ENCODE peak calls at places on chromosomes 6 and 20, in five cellular contexts. One of them, this sample, is unnamed.

GRCh38 chr20:9129756-9130155 is 60.9 kb downstream of the PLCB4 start:
- DNase-seq in ureter: no peak
- DNase-seq in fibroblast of the conjunctiva: no peak
- DNase-seq in stimulated activated CD8-positive, alpha-beta memory T cell treated with anti-CD3 and anti-CD28 coated beads, Interleukin-4, amount 100 ng/mL, for 24 hours: no peak
- DNase-seq in glomerular endothelial cell: no peak
- DNase-seq in this sample: no peak

GRCh38 chr6:106666290-106667021 is 37.1 kb downstream of the QRSL1 start:
- DNase-seq in ureter: no peak
- DNase-seq in fibroblast of the conjunctiva: no peak
- DNase-seq in stimulated activated CD8-positive, alpha-beta memory T cell treated with anti-CD3 and anti-CD28 coated beads, Interleukin-4, amount 100 ng/mL, for 24 hours: no peak
- DNase-seq in glomerular endothelial cell: no peak
- DNase-seq in this sample: no peak

GRCh38 chr20:43916073-43916874 is 1.6 kb downstream of the TOX2 start:
- DNase-seq in ureter: no peak
- DNase-seq in fibroblast of the conjunctiva: no peak
- DNase-seq in stimulated activated CD8-positive, alpha-beta memory T cell treated with anti-CD3 and anti-CD28 coated beads, Interleukin-4, amount 100 ng/mL, for 24 hours: no peak
- DNase-seq in glomerular endothelial cell: no peak
- DNase-seq in this sample: no peak

GRCh38 chr6:170106906-170107525 is 183.9 kb downstream of the DLL1 start:
- DNase-seq in ureter: peak
- DNase-seq in fibroblast of the conjunctiva: no peak
- DNase-seq in stimulated activated CD8-positive, alpha-beta memory T cell treated with anti-CD3 and anti-CD28 coated beads, Interleukin-4, amount 100 ng/mL, for 24 hours: no peak
- DNase-seq in glomerular endothelial cell: no peak
- DNase-seq in this sample: peak

GRCh38 chr6:29887330-29887818 is 55.0 kb upstream of the HLA-A start:
- DNase-seq in ureter: peak
- DNase-seq in fibroblast of the conjunctiva: no peak
- DNase-seq in stimulated activated CD8-positive, alpha-beta memory T cell treated with anti-CD3 and anti-CD28 coated beads, Interleukin-4, amount 100 ng/mL, for 24 hours: no peak
- DNase-seq in glomerular endothelial cell: no peak
- DNase-seq in this sample: no peak

GRCh38 chr20:3767434-3768341 is at the start of gene ADISSP:
- DNase-seq in ureter: peak
- DNase-seq in fibroblast of the conjunctiva: peak
- DNase-seq in stimulated activated CD8-positive, alpha-beta memory T cell treated with anti-CD3 and anti-CD28 coated beads, Interleukin-4, amount 100 ng/mL, for 24 hours: peak
- DNase-seq in glomerular endothelial cell: peak
- DNase-seq in this sample: peak

GRCh38 chr20:57498425-57499400 is 26.2 kb downstream of the CTCFL start:
- DNase-seq in ureter: no peak
- DNase-seq in fibroblast of the conjunctiva: no peak
- DNase-seq in stimulated activated CD8-positive, alpha-beta memory T cell treated with anti-CD3 and anti-CD28 coated beads, Interleukin-4, amount 100 ng/mL, for 24 hours: peak
- DNase-seq in glomerular endothelial cell: no peak
- DNase-seq in this sample: no peak

GRCh38 chr20:9927224-9927623 is 88.3 kb upstream of the PAK5 start:
- DNase-seq in ureter: no peak
- DNase-seq in fibroblast of the conjunctiva: no peak
- DNase-seq in stimulated activated CD8-positive, alpha-beta memory T cell treated with anti-CD3 and anti-CD28 coated beads, Interleukin-4, amount 100 ng/mL, for 24 hours: no peak
- DNase-seq in glomerular endothelial cell: no peak
- DNase-seq in this sample: no peak

GRCh38 chr6:38713812-38714211 is 1.3 kb upstream of the DNAH8 start:
- DNase-seq in ureter: peak
- DNase-seq in fibroblast of the conjunctiva: no peak
- DNase-seq in stimulated activated CD8-positive, alpha-beta memory T cell treated with anti-CD3 and anti-CD28 coated beads, Interleukin-4, amount 100 ng/mL, for 24 hours: peak
- DNase-seq in glomerular endothelial cell: no peak
- DNase-seq in this sample: no peak

GRCh38 chr6:156345700-156346099 is 431.5 kb upstream of the ARID1B start:
- DNase-seq in ureter: no peak
- DNase-seq in fibroblast of the conjunctiva: no peak
- DNase-seq in stimulated activated CD8-positive, alpha-beta memory T cell treated with anti-CD3 and anti-CD28 coated beads, Interleukin-4, amount 100 ng/mL, for 24 hours: no peak
- DNase-seq in glomerular endothelial cell: no peak
- DNase-seq in this sample: no peak

GRCh38 chr6:3324262-3324942 is 65.7 kb downstream of the PSMG4 start:
- DNase-seq in ureter: no peak
- DNase-seq in fibroblast of the conjunctiva: peak
- DNase-seq in stimulated activated CD8-positive, alpha-beta memory T cell treated with anti-CD3 and anti-CD28 coated beads, Interleukin-4, amount 100 ng/mL, for 24 hours: no peak
- DNase-seq in glomerular endothelial cell: peak
- DNase-seq in this sample: no peak

GRCh38 chr6:90062667-90063066 is 168.4 kb downstream of the GJA10 start:
- DNase-seq in ureter: no peak
- DNase-seq in fibroblast of the conjunctiva: no peak
- DNase-seq in stimulated activated CD8-positive, alpha-beta memory T cell treated with anti-CD3 and anti-CD28 coated beads, Interleukin-4, amount 100 ng/mL, for 24 hours: no peak
- DNase-seq in glomerular endothelial cell: no peak
- DNase-seq in this sample: no peak

GRCh38 chr20:51678041-51678697 is 90.0 kb downstream of the ATP9A start:
- DNase-seq in ureter: no peak
- DNase-seq in fibroblast of the conjunctiva: no peak
- DNase-seq in stimulated activated CD8-positive, alpha-beta memory T cell treated with anti-CD3 and anti-CD28 coated beads, Interleukin-4, amount 100 ng/mL, for 24 hours: no peak
- DNase-seq in glomerular endothelial cell: no peak
- DNase-seq in this sample: no peak

GRCh38 chr6:41497994-41498393 is 48.2 kb upstream of the FOXP4 start:
- DNase-seq in ureter: no peak
- DNase-seq in fibroblast of the conjunctiva: no peak
- DNase-seq in stimulated activated CD8-positive, alpha-beta memory T cell treated with anti-CD3 and anti-CD28 coated beads, Interleukin-4, amount 100 ng/mL, for 24 hours: no peak
- DNase-seq in glomerular endothelial cell: no peak
- DNase-seq in this sample: no peak

GRCh38 chr6:148653138-148653776 is 93.6 kb upstream of the UST start:
- DNase-seq in ureter: no peak
- DNase-seq in fibroblast of the conjunctiva: no peak
- DNase-seq in stimulated activated CD8-positive, alpha-beta memory T cell treated with anti-CD3 and anti-CD28 coated beads, Interleukin-4, amount 100 ng/mL, for 24 hours: no peak
- DNase-seq in glomerular endothelial cell: no peak
- DNase-seq in this sample: no peak

GRCh38 chr20:52129611-52130010 is 62.0 kb downstream of the ZFP64 start:
- DNase-seq in ureter: no peak
- DNase-seq in fibroblast of the conjunctiva: no peak
- DNase-seq in stimulated activated CD8-positive, alpha-beta memory T cell treated with anti-CD3 and anti-CD28 coated beads, Interleukin-4, amount 100 ng/mL, for 24 hours: no peak
- DNase-seq in glomerular endothelial cell: no peak
- DNase-seq in this sample: no peak

GRCh38 chr6:166318227-166318626 is 10.0 kb upstream of the PRR18 start:
- DNase-seq in ureter: no peak
- DNase-seq in fibroblast of the conjunctiva: no peak
- DNase-seq in stimulated activated CD8-positive, alpha-beta memory T cell treated with anti-CD3 and anti-CD28 coated beads, Interleukin-4, amount 100 ng/mL, for 24 hours: no peak
- DNase-seq in glomerular endothelial cell: no peak
- DNase-seq in this sample: no peak

GRCh38 chr20:49915380-49916145 is at the start of gene SPATA2:
- DNase-seq in ureter: peak
- DNase-seq in fibroblast of the conjunctiva: peak
- DNase-seq in stimulated activated CD8-positive, alpha-beta memory T cell treated with anti-CD3 and anti-CD28 coated beads, Interleukin-4, amount 100 ng/mL, for 24 hours: peak
- DNase-seq in glomerular endothelial cell: peak
- DNase-seq in this sample: peak

GRCh38 chr6:148671952-148672351 is 74.9 kb upstream of the UST start:
- DNase-seq in ureter: no peak
- DNase-seq in fibroblast of the conjunctiva: no peak
- DNase-seq in stimulated activated CD8-positive, alpha-beta memory T cell treated with anti-CD3 and anti-CD28 coated beads, Interleukin-4, amount 100 ng/mL, for 24 hours: no peak
- DNase-seq in glomerular endothelial cell: no peak
- DNase-seq in this sample: no peak

GRCh38 chr20:20824924-20825584 is 112.6 kb upstream of the RALGAPA2 start:
- DNase-seq in ureter: peak
- DNase-seq in fibroblast of the conjunctiva: no peak
- DNase-seq in stimulated activated CD8-positive, alpha-beta memory T cell treated with anti-CD3 and anti-CD28 coated beads, Interleukin-4, amount 100 ng/mL, for 24 hours: peak
- DNase-seq in glomerular endothelial cell: no peak
- DNase-seq in this sample: peak

GRCh38 chr20:32808438-32808837 is 11.3 kb upstream of the MAPRE1 start:
- DNase-seq in ureter: no peak
- DNase-seq in fibroblast of the conjunctiva: no peak
- DNase-seq in stimulated activated CD8-positive, alpha-beta memory T cell treated with anti-CD3 and anti-CD28 coated beads, Interleukin-4, amount 100 ng/mL, for 24 hours: no peak
- DNase-seq in glomerular endothelial cell: no peak
- DNase-seq in this sample: no peak

GRCh38 chr20:44198872-44199271 is 11.7 kb downstream of the OSER1 start:
- DNase-seq in ureter: no peak
- DNase-seq in fibroblast of the conjunctiva: no peak
- DNase-seq in stimulated activated CD8-positive, alpha-beta memory T cell treated with anti-CD3 and anti-CD28 coated beads, Interleukin-4, amount 100 ng/mL, for 24 hours: no peak
- DNase-seq in glomerular endothelial cell: no peak
- DNase-seq in this sample: no peak

GRCh38 chr6:28408076-28408802 is 8.7 kb upstream of the ZSCAN12 start:
- DNase-seq in ureter: no peak
- DNase-seq in fibroblast of the conjunctiva: no peak
- DNase-seq in stimulated activated CD8-positive, alpha-beta memory T cell treated with anti-CD3 and anti-CD28 coated beads, Interleukin-4, amount 100 ng/mL, for 24 hours: no peak
- DNase-seq in glomerular endothelial cell: no peak
- DNase-seq in this sample: no peak

GRCh38 chr6:12293234-12293930 is 3.2 kb downstream of the EDN1 start:
- DNase-seq in ureter: no peak
- DNase-seq in fibroblast of the conjunctiva: no peak
- DNase-seq in stimulated activated CD8-positive, alpha-beta memory T cell treated with anti-CD3 and anti-CD28 coated beads, Interleukin-4, amount 100 ng/mL, for 24 hours: no peak
- DNase-seq in glomerular endothelial cell: no peak
- DNase-seq in this sample: no peak

GRCh38 chr6:105270511-105270910 is 90.7 kb upstream of the POPDC3 start:
- DNase-seq in ureter: no peak
- DNase-seq in fibroblast of the conjunctiva: peak
- DNase-seq in stimulated activated CD8-positive, alpha-beta memory T cell treated with anti-CD3 and anti-CD28 coated beads, Interleukin-4, amount 100 ng/mL, for 24 hours: no peak
- DNase-seq in glomerular endothelial cell: no peak
- DNase-seq in this sample: no peak

GRCh38 chr6:12136905-12137304 is 124.8 kb downstream of the HIVEP1 start:
- DNase-seq in ureter: no peak
- DNase-seq in fibroblast of the conjunctiva: no peak
- DNase-seq in stimulated activated CD8-positive, alpha-beta memory T cell treated with anti-CD3 and anti-CD28 coated beads, Interleukin-4, amount 100 ng/mL, for 24 hours: no peak
- DNase-seq in glomerular endothelial cell: no peak
- DNase-seq in this sample: no peak

GRCh38 chr20:61823242-61823641 is 242.4 kb downstream of the TAF4 start:
- DNase-seq in ureter: no peak
- DNase-seq in fibroblast of the conjunctiva: no peak
- DNase-seq in stimulated activated CD8-positive, alpha-beta memory T cell treated with anti-CD3 and anti-CD28 coated beads, Interleukin-4, amount 100 ng/mL, for 24 hours: no peak
- DNase-seq in glomerular endothelial cell: no peak
- DNase-seq in this sample: no peak

GRCh38 chr6:170424634-170425126 is 118.1 kb downstream of the FAM120B start:
- DNase-seq in ureter: no peak
- DNase-seq in fibroblast of the conjunctiva: no peak
- DNase-seq in stimulated activated CD8-positive, alpha-beta memory T cell treated with anti-CD3 and anti-CD28 coated beads, Interleukin-4, amount 100 ng/mL, for 24 hours: no peak
- DNase-seq in glomerular endothelial cell: no peak
- DNase-seq in this sample: no peak

GRCh38 chr6:116556065-116556464 is 2.5 kb downstream of the CALHM4 start:
- DNase-seq in ureter: no peak
- DNase-seq in fibroblast of the conjunctiva: no peak
- DNase-seq in stimulated activated CD8-positive, alpha-beta memory T cell treated with anti-CD3 and anti-CD28 coated beads, Interleukin-4, amount 100 ng/mL, for 24 hours: no peak
- DNase-seq in glomerular endothelial cell: no peak
- DNase-seq in this sample: no peak

GRCh38 chr6:43950731-43951062 is 176.6 kb downstream of the MRPL14 start:
- DNase-seq in ureter: no peak
- DNase-seq in fibroblast of the conjunctiva: no peak
- DNase-seq in stimulated activated CD8-positive, alpha-beta memory T cell treated with anti-CD3 and anti-CD28 coated beads, Interleukin-4, amount 100 ng/mL, for 24 hours: no peak
- DNase-seq in glomerular endothelial cell: no peak
- DNase-seq in this sample: no peak

GRCh38 chr6:1630771-1631217 is 21.1 kb downstream of the FOXC1 start:
- DNase-seq in ureter: no peak
- DNase-seq in fibroblast of the conjunctiva: no peak
- DNase-seq in stimulated activated CD8-positive, alpha-beta memory T cell treated with anti-CD3 and anti-CD28 coated beads, Interleukin-4, amount 100 ng/mL, for 24 hours: no peak
- DNase-seq in glomerular endothelial cell: no peak
- DNase-seq in this sample: no peak

GRCh38 chr6:166936079-166936787 is 20.1 kb downstream of the RNASET2 start:
- DNase-seq in ureter: no peak
- DNase-seq in fibroblast of the conjunctiva: no peak
- DNase-seq in stimulated activated CD8-positive, alpha-beta memory T cell treated with anti-CD3 and anti-CD28 coated beads, Interleukin-4, amount 100 ng/mL, for 24 hours: no peak
- DNase-seq in glomerular endothelial cell: no peak
- DNase-seq in this sample: no peak

GRCh38 chr20:13799040-13799439 is 14.2 kb downstream of the NDUFAF5 start:
- DNase-seq in ureter: no peak
- DNase-seq in fibroblast of the conjunctiva: no peak
- DNase-seq in stimulated activated CD8-positive, alpha-beta memory T cell treated with anti-CD3 and anti-CD28 coated beads, Interleukin-4, amount 100 ng/mL, for 24 hours: no peak
- DNase-seq in glomerular endothelial cell: no peak
- DNase-seq in this sample: no peak

GRCh38 chr20:59933849-59934585 is 580 bp upstream of the SYCP2 start:
- DNase-seq in ureter: peak
- DNase-seq in fibroblast of the conjunctiva: no peak
- DNase-seq in stimulated activated CD8-positive, alpha-beta memory T cell treated with anti-CD3 and anti-CD28 coated beads, Interleukin-4, amount 100 ng/mL, for 24 hours: peak
- DNase-seq in glomerular endothelial cell: no peak
- DNase-seq in this sample: peak

GRCh38 chr20:17579369-17580039 is 9.6 kb downstream of the DSTN start:
- DNase-seq in ureter: no peak
- DNase-seq in fibroblast of the conjunctiva: no peak
- DNase-seq in stimulated activated CD8-positive, alpha-beta memory T cell treated with anti-CD3 and anti-CD28 coated beads, Interleukin-4, amount 100 ng/mL, for 24 hours: no peak
- DNase-seq in glomerular endothelial cell: no peak
- DNase-seq in this sample: no peak

GRCh38 chr6:108559884-108560462 is 744 bp upstream of the FOXO3 start:
- DNase-seq in ureter: peak
- DNase-seq in fibroblast of the conjunctiva: peak
- DNase-seq in stimulated activated CD8-positive, alpha-beta memory T cell treated with anti-CD3 and anti-CD28 coated beads, Interleukin-4, amount 100 ng/mL, for 24 hours: no peak
- DNase-seq in glomerular endothelial cell: no peak
- DNase-seq in this sample: no peak

GRCh38 chr6:138086573-138087196 is 20.5 kb downstream of the PERP start:
- DNase-seq in ureter: no peak
- DNase-seq in fibroblast of the conjunctiva: no peak
- DNase-seq in stimulated activated CD8-positive, alpha-beta memory T cell treated with anti-CD3 and anti-CD28 coated beads, Interleukin-4, amount 100 ng/mL, for 24 hours: no peak
- DNase-seq in glomerular endothelial cell: no peak
- DNase-seq in this sample: peak